ENCODE peak calls at places on chromosomes 13 and 19, in nine cellular contexts. One of them, this sample, is unnamed.

GRCh38 chr13:83618966-83619365 is 263.3 kb downstream of the SLITRK1 start:
- DNase-seq in MM.1S: no peak
- DNase-seq in HFFc6: peak
- DNase-seq in brain microvascular endothelial cell: peak
- DNase-seq in IMR-90: no peak
- DNase-seq in GM23338: no peak
- DNase-seq in PC-9: no peak
- DNase-seq in activated CD8-positive, alpha-beta T cell treated with anti-CD3 and anti-CD28 coated beads for 36 hours: no peak
- DNase-seq in GM12865: no peak
- DNase-seq in this sample: peak

GRCh38 chr19:3572132-3572854 is 451 bp upstream of the HMG20B start:
- DNase-seq in MM.1S: peak
- DNase-seq in HFFc6: peak
- DNase-seq in brain microvascular endothelial cell: peak
- DNase-seq in IMR-90: peak
- DNase-seq in GM23338: peak
- DNase-seq in PC-9: peak
- DNase-seq in activated CD8-positive, alpha-beta T cell treated with anti-CD3 and anti-CD28 coated beads for 36 hours: peak
- DNase-seq in GM12865: peak
- DNase-seq in this sample: peak

GRCh38 chr13:24670174-24670573 is 10.0 kb upstream of the ATP12A start:
- DNase-seq in MM.1S: no peak
- DNase-seq in HFFc6: no peak
- DNase-seq in brain microvascular endothelial cell: no peak
- DNase-seq in IMR-90: no peak
- DNase-seq in GM23338: no peak
- DNase-seq in PC-9: no peak
- DNase-seq in activated CD8-positive, alpha-beta T cell treated with anti-CD3 and anti-CD28 coated beads for 36 hours: no peak
- DNase-seq in GM12865: no peak
- DNase-seq in this sample: no peak

GRCh38 chr13:32825481-32825880 is 190.7 kb upstream of the KL start:
- DNase-seq in MM.1S: no peak
- DNase-seq in HFFc6: no peak
- DNase-seq in brain microvascular endothelial cell: no peak
- DNase-seq in IMR-90: no peak
- DNase-seq in GM23338: no peak
- DNase-seq in PC-9: no peak
- DNase-seq in activated CD8-positive, alpha-beta T cell treated with anti-CD3 and anti-CD28 coated beads for 36 hours: no peak
- DNase-seq in GM12865: no peak
- DNase-seq in this sample: no peak

GRCh38 chr19:7211191-7211988 is 82.8 kb downstream of the INSR start:
- DNase-seq in MM.1S: no peak
- DNase-seq in HFFc6: no peak
- DNase-seq in brain microvascular endothelial cell: peak
- DNase-seq in IMR-90: peak
- DNase-seq in GM23338: no peak
- DNase-seq in PC-9: no peak
- DNase-seq in activated CD8-positive, alpha-beta T cell treated with anti-CD3 and anti-CD28 coated beads for 36 hours: no peak
- DNase-seq in GM12865: no peak
- DNase-seq in this sample: no peak

GRCh38 chr13:33279898-33280549 is 5.5 kb downstream of the STARD13 start:
- DNase-seq in MM.1S: no peak
- DNase-seq in HFFc6: peak
- DNase-seq in brain microvascular endothelial cell: peak
- DNase-seq in IMR-90: peak
- DNase-seq in GM23338: no peak
- DNase-seq in PC-9: peak
- DNase-seq in activated CD8-positive, alpha-beta T cell treated with anti-CD3 and anti-CD28 coated beads for 36 hours: no peak
- DNase-seq in GM12865: no peak
- DNase-seq in this sample: no peak

GRCh38 chr13:110152351-110152750 is 154.6 kb downstream of the COL4A1 start:
- DNase-seq in MM.1S: no peak
- DNase-seq in HFFc6: no peak
- DNase-seq in brain microvascular endothelial cell: no peak
- DNase-seq in IMR-90: no peak
- DNase-seq in GM23338: no peak
- DNase-seq in PC-9: no peak
- DNase-seq in activated CD8-positive, alpha-beta T cell treated with anti-CD3 and anti-CD28 coated beads for 36 hours: no peak
- DNase-seq in GM12865: no peak
- DNase-seq in this sample: no peak

GRCh38 chr13:112892759-112893569 is 76.0 kb upstream of the MCF2L start:
- DNase-seq in MM.1S: no peak
- DNase-seq in HFFc6: no peak
- DNase-seq in brain microvascular endothelial cell: no peak
- DNase-seq in IMR-90: no peak
- DNase-seq in GM23338: no peak
- DNase-seq in PC-9: no peak
- DNase-seq in activated CD8-positive, alpha-beta T cell treated with anti-CD3 and anti-CD28 coated beads for 36 hours: no peak
- DNase-seq in GM12865: no peak
- DNase-seq in this sample: no peak

GRCh38 chr19:7257148-7258041 is 36.8 kb downstream of the INSR start:
- DNase-seq in MM.1S: no peak
- DNase-seq in HFFc6: peak
- DNase-seq in brain microvascular endothelial cell: peak
- DNase-seq in IMR-90: peak
- DNase-seq in GM23338: no peak
- DNase-seq in PC-9: peak
- DNase-seq in activated CD8-positive, alpha-beta T cell treated with anti-CD3 and anti-CD28 coated beads for 36 hours: no peak
- DNase-seq in GM12865: no peak
- DNase-seq in this sample: no peak

GRCh38 chr13:37065893-37066526 is 6.5 kb upstream of the SUPT20H start:
- DNase-seq in MM.1S: no peak
- DNase-seq in HFFc6: no peak
- DNase-seq in brain microvascular endothelial cell: no peak
- DNase-seq in IMR-90: no peak
- DNase-seq in GM23338: peak
- DNase-seq in PC-9: no peak
- DNase-seq in activated CD8-positive, alpha-beta T cell treated with anti-CD3 and anti-CD28 coated beads for 36 hours: no peak
- DNase-seq in GM12865: no peak
- DNase-seq in this sample: no peak

GRCh38 chr19:50478901-50479715 is 2.5 kb upstream of the GARIN5A start:
- DNase-seq in MM.1S: no peak
- DNase-seq in HFFc6: no peak
- DNase-seq in brain microvascular endothelial cell: peak
- DNase-seq in IMR-90: peak
- DNase-seq in GM23338: peak
- DNase-seq in PC-9: no peak
- DNase-seq in activated CD8-positive, alpha-beta T cell treated with anti-CD3 and anti-CD28 coated beads for 36 hours: peak
- DNase-seq in GM12865: peak
- DNase-seq in this sample: no peak

GRCh38 chr13:59867867-59868266 is 295.9 kb downstream of the DIAPH3 start:
- DNase-seq in MM.1S: no peak
- DNase-seq in HFFc6: no peak
- DNase-seq in brain microvascular endothelial cell: no peak
- DNase-seq in IMR-90: no peak
- DNase-seq in GM23338: no peak
- DNase-seq in PC-9: no peak
- DNase-seq in activated CD8-positive, alpha-beta T cell treated with anti-CD3 and anti-CD28 coated beads for 36 hours: no peak
- DNase-seq in GM12865: no peak
- DNase-seq in this sample: no peak

GRCh38 chr19:46218160-46218559 is 11.4 kb upstream of the IGFL1 start:
- DNase-seq in MM.1S: peak
- DNase-seq in HFFc6: no peak
- DNase-seq in brain microvascular endothelial cell: no peak
- DNase-seq in IMR-90: peak
- DNase-seq in GM23338: peak
- DNase-seq in PC-9: no peak
- DNase-seq in activated CD8-positive, alpha-beta T cell treated with anti-CD3 and anti-CD28 coated beads for 36 hours: peak
- DNase-seq in GM12865: peak
- DNase-seq in this sample: no peak

GRCh38 chr13:110006304-110006703 is 219.9 kb upstream of the IRS2 start:
- DNase-seq in MM.1S: no peak
- DNase-seq in HFFc6: peak
- DNase-seq in brain microvascular endothelial cell: no peak
- DNase-seq in IMR-90: peak
- DNase-seq in GM23338: no peak
- DNase-seq in PC-9: peak
- DNase-seq in activated CD8-positive, alpha-beta T cell treated with anti-CD3 and anti-CD28 coated beads for 36 hours: no peak
- DNase-seq in GM12865: no peak
- DNase-seq in this sample: peak

GRCh38 chr19:3407556-3408516 is 41.5 kb downstream of the NFIC start:
- DNase-seq in MM.1S: no peak
- DNase-seq in HFFc6: no peak
- DNase-seq in brain microvascular endothelial cell: peak
- DNase-seq in IMR-90: no peak
- DNase-seq in GM23338: no peak
- DNase-seq in PC-9: no peak
- DNase-seq in activated CD8-positive, alpha-beta T cell treated with anti-CD3 and anti-CD28 coated beads for 36 hours: no peak
- DNase-seq in GM12865: no peak
- DNase-seq in this sample: peak

GRCh38 chr13:97429681-97430081 is 4.3 kb upstream of the RAP2A start:
- DNase-seq in MM.1S: no peak
- DNase-seq in HFFc6: peak
- DNase-seq in brain microvascular endothelial cell: no peak
- DNase-seq in IMR-90: peak
- DNase-seq in GM23338: no peak
- DNase-seq in PC-9: no peak
- DNase-seq in activated CD8-positive, alpha-beta T cell treated with anti-CD3 and anti-CD28 coated beads for 36 hours: no peak
- DNase-seq in GM12865: no peak
- DNase-seq in this sample: no peak

GRCh38 chr19:45340232-45340898 is at the start of gene KLC3:
- DNase-seq in MM.1S: peak
- DNase-seq in HFFc6: no peak
- DNase-seq in brain microvascular endothelial cell: no peak
- DNase-seq in IMR-90: no peak
- DNase-seq in GM23338: peak
- DNase-seq in PC-9: peak
- DNase-seq in activated CD8-positive, alpha-beta T cell treated with anti-CD3 and anti-CD28 coated beads for 36 hours: peak
- DNase-seq in GM12865: no peak
- DNase-seq in this sample: no peak

GRCh38 chr13:113122571-113123225 is at the start of gene F10:
- DNase-seq in MM.1S: no peak
- DNase-seq in HFFc6: peak
- DNase-seq in brain microvascular endothelial cell: peak
- DNase-seq in IMR-90: peak
- DNase-seq in GM23338: peak
- DNase-seq in PC-9: no peak
- DNase-seq in activated CD8-positive, alpha-beta T cell treated with anti-CD3 and anti-CD28 coated beads for 36 hours: no peak
- DNase-seq in GM12865: no peak
- DNase-seq in this sample: no peak

GRCh38 chr19:30557212-30557611 is 185.0 kb downstream of the ZNF536 start:
- DNase-seq in MM.1S: no peak
- DNase-seq in HFFc6: no peak
- DNase-seq in brain microvascular endothelial cell: no peak
- DNase-seq in IMR-90: no peak
- DNase-seq in GM23338: no peak
- DNase-seq in PC-9: no peak
- DNase-seq in activated CD8-positive, alpha-beta T cell treated with anti-CD3 and anti-CD28 coated beads for 36 hours: no peak
- DNase-seq in GM12865: no peak
- DNase-seq in this sample: no peak

GRCh38 chr13:91308299-91308698 is 39.2 kb upstream of the MIR17HG start:
- DNase-seq in MM.1S: no peak
- DNase-seq in HFFc6: no peak
- DNase-seq in brain microvascular endothelial cell: no peak
- DNase-seq in IMR-90: no peak
- DNase-seq in GM23338: peak
- DNase-seq in PC-9: no peak
- DNase-seq in activated CD8-positive, alpha-beta T cell treated with anti-CD3 and anti-CD28 coated beads for 36 hours: no peak
- DNase-seq in GM12865: peak
- DNase-seq in this sample: no peak
- TF ChIP-seq CTCF in MM.1S: no peak
- TF ChIP-seq CTCF in HFFc6: no peak
- TF ChIP-seq CTCF in brain microvascular endothelial cell: peak
- TF ChIP-seq CTCF in IMR-90: peak
- TF ChIP-seq CTCF in GM23338: peak
- TF ChIP-seq CTCF in PC-9: no peak
- TF ChIP-seq CTCF in activated CD8-positive, alpha-beta T cell treated with anti-CD3 and anti-CD28 coated beads for 36 hours: peak
- TF ChIP-seq CTCF in GM12865: peak
- TF ChIP-seq CTCF in this sample: peak

GRCh38 chr13:41652735-41653361 is 195.5 kb downstream of the RGCC start:
- DNase-seq in MM.1S: no peak
- DNase-seq in HFFc6: peak
- DNase-seq in brain microvascular endothelial cell: no peak
- DNase-seq in IMR-90: peak
- DNase-seq in GM23338: peak
- DNase-seq in PC-9: peak
- DNase-seq in activated CD8-positive, alpha-beta T cell treated with anti-CD3 and anti-CD28 coated beads for 36 hours: peak
- DNase-seq in GM12865: peak
- DNase-seq in this sample: peak
- TF ChIP-seq CTCF in MM.1S: peak
- TF ChIP-seq CTCF in HFFc6: peak
- TF ChIP-seq CTCF in brain microvascular endothelial cell: peak
- TF ChIP-seq CTCF in IMR-90: peak
- TF ChIP-seq CTCF in GM23338: peak
- TF ChIP-seq CTCF in PC-9: peak
- TF ChIP-seq CTCF in activated CD8-positive, alpha-beta T cell treated with anti-CD3 and anti-CD28 coated beads for 36 hours: peak
- TF ChIP-seq CTCF in GM12865: peak
- TF ChIP-seq CTCF in this sample: peak

DNA sequence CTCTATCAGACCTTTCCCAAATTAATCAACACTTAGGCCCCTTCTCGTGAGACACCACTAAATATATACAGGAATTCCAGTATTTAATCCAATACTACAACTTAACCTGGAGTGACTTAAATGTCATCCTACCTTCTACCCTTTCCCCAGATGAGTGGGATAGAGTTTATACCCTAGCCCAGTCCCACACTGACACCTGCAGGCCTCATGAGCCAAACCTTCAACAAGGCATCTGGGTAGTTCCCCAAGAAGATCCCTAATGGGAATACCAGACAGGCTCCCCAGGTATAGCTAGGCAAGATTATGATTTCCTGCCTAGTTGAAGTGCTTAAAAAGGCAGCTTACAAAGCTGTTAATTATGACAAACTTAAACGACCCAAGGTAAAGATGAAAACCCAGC is 15.9 kb downstream of the ZNF83 start:
- DNase-seq in MM.1S: no peak
- DNase-seq in HFFc6: no peak
- DNase-seq in brain microvascular endothelial cell: no peak
- DNase-seq in IMR-90: no peak
- DNase-seq in GM23338: peak
- DNase-seq in PC-9: no peak
- DNase-seq in activated CD8-positive, alpha-beta T cell treated with anti-CD3 and anti-CD28 coated beads for 36 hours: no peak
- DNase-seq in GM12865: no peak
- DNase-seq in this sample: no peak
- TF ChIP-seq CTCF in MM.1S: no peak
- TF ChIP-seq CTCF in HFFc6: peak
- TF ChIP-seq CTCF in brain microvascular endothelial cell: no peak
- TF ChIP-seq CTCF in IMR-90: no peak
- TF ChIP-seq CTCF in GM23338: peak
- TF ChIP-seq CTCF in PC-9: no peak
- TF ChIP-seq CTCF in activated CD8-positive, alpha-beta T cell treated with anti-CD3 and anti-CD28 coated beads for 36 hours: no peak
- TF ChIP-seq CTCF in GM12865: no peak
- TF ChIP-seq CTCF in this sample: no peak

DNA sequence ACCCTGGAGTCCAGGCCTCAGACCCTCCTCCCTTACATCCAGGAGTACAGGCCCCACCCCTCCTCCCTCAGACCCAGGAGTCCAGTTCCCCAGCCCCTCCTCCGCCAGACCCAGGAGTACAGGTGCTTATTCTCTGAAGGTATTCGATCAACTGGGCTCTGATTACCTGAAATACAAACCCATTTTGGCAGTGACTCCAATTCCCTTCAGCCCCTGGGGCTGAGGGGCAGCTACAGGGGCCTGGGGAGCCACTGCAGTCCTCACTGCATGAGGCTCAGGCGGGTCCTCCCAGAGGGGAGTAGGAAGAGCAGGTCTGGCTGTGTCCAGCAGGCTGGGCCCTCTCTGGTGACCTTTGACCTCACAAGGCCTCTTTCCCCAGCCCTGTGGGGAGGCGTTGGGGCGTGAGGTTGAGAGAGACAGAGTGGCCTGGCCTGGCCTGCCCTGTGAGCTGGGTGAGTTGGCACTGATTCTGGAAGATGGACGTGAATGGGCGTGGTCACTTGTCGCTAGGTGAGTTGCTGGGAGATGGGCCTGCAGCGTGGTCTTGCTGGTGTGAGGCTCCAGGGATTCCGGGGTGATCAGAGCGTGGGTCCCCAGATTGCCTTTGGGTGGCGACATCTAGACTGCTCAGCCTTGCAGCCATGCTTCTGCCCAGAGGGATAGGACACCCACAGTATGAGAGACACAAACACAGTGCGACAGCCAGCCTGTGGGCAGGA is 3.1 kb downstream of the BCAT2 start:
- DNase-seq in MM.1S: no peak
- DNase-seq in HFFc6: no peak
- DNase-seq in brain microvascular endothelial cell: no peak
- DNase-seq in IMR-90: no peak
- DNase-seq in GM23338: peak
- DNase-seq in PC-9: no peak
- DNase-seq in activated CD8-positive, alpha-beta T cell treated with anti-CD3 and anti-CD28 coated beads for 36 hours: no peak
- DNase-seq in GM12865: no peak
- DNase-seq in this sample: no peak
- TF ChIP-seq CTCF in MM.1S: peak
- TF ChIP-seq CTCF in HFFc6: peak
- TF ChIP-seq CTCF in brain microvascular endothelial cell: peak
- TF ChIP-seq CTCF in IMR-90: no peak
- TF ChIP-seq CTCF in GM23338: peak
- TF ChIP-seq CTCF in PC-9: peak
- TF ChIP-seq CTCF in activated CD8-positive, alpha-beta T cell treated with anti-CD3 and anti-CD28 coated beads for 36 hours: no peak
- TF ChIP-seq CTCF in GM12865: no peak
- TF ChIP-seq CTCF in this sample: no peak